ENCODE peak calls at places on chromosomes 12 and 14, in four cellular contexts. C is neural crest cell, A is SK-N-DZ, U is Right ventricle myocardium superior. Q is an unnamed sample.

GRCh38 chr14:99230271-99231141 is 41.5 kb downstream of the BCL11B start:
- DNase-seq in C (no peak), A (no peak), U (no peak), Q (peak; percentile 92)

GRCh38 chr12:97322388-97322787 is 140.2 kb upstream of the RMST start:
- DNase-seq in C (no peak), A (no peak), U (no peak), Q (no peak)

GRCh38 chr12:102093319-102093718 is 26.6 kb downstream of the NUP37 start:
- DNase-seq in C (no peak), A (no peak), U (no peak), Q (no peak)

GRCh38 chr12:26744042-26744626 is 88.9 kb downstream of the ITPR2 start:
- DNase-seq in C (no peak), A (no peak), U (no peak), Q (no peak)

GRCh38 chr14:102500190-102500661 is 9.3 kb downstream of the ANKRD9 start:
- DNase-seq in C (no peak), A (no peak), U (peak; percentile 82), Q (no peak)

GRCh38 chr12:25775968-25776367 is 182.5 kb upstream of the RASSF8 start:
- DNase-seq in C (no peak), A (peak; percentile 95), U (no peak), Q (no peak)

GRCh38 chr12:52007158-52007921 is 594 bp downstream of the TAMALIN start:
- DNase-seq in C (no peak), A (no peak), U (peak; percentile 76), Q (peak; percentile 43)

GRCh38 chr12:49537709-49538601 is 875 bp upstream of the KCNH3 start:
- DNase-seq in C (no peak), A (no peak), U (no peak), Q (peak; percentile 26)

GRCh38 chr12:118061876-118062791 is 1.2 kb upstream of the WSB2 start:
- DNase-seq in C (no peak), A (peak; percentile 50), U (no peak), Q (no peak)